ENCODE peak calls at places on chromosomes 7 and 10, in six cellular contexts. A is fibroblast of lung, L is mesendoderm, N is A549, Q is GM23248, X is DND-41. P is an unnamed sample.

GRCh38 chr10:124417846-124418725 is 637 bp downstream of the OAT start:
- DNase-seq in L (peak), A (peak), N (peak), X (no peak), Q (peak), P (no peak)

GRCh38 chr7:71419546-71420337 is 287.8 kb downstream of the GALNT17 start:
- DNase-seq in X (no peak), A (no peak), N (no peak), Q (no peak), L (no peak), P (no peak)

GRCh38 chr7:2560175-2560695 is 1.5 kb downstream of the IQCE start:
- DNase-seq in N (no peak), L (no peak), A (no peak), Q (peak), X (peak), P (no peak)

GRCh38 chr10:33260403-33261239 is 73.8 kb downstream of the NRP1 start:
- DNase-seq in L (no peak), N (peak), A (peak), X (no peak), Q (no peak), P (no peak)

GRCh38 chr10:119543814-119544642 is 1.5 kb upstream of the RGS10 start:
- DNase-seq in N (no peak), X (no peak), Q (peak), A (no peak), L (peak), P (no peak)

GRCh38 chr7:105298439-105298894 is 90.3 kb downstream of the SRPK2 start:
- DNase-seq in Q (no peak), N (no peak), A (no peak), L (no peak), X (peak), P (no peak)

GRCh38 chr7:135584362-135585353 is 26.9 kb downstream of the NUP205 start:
- DNase-seq in X (no peak), L (no peak), Q (peak), A (no peak), N (no peak), P (no peak)

GRCh38 chr10:12703813-12704212 is 297.7 kb downstream of the CCDC3 start:
- DNase-seq in X (no peak), A (peak), N (peak), Q (peak), L (no peak), P (no peak)

GRCh38 chr7:66758964-66759628 is 18.6 kb downstream of the RABGEF1 start:
- DNase-seq in Q (no peak), N (no peak), X (no peak), A (no peak), L (no peak), P (no peak)

GRCh38 chr10:102988404-102989314 is 70.6 kb downstream of the CNNM2 start:
- DNase-seq in L (no peak), N (peak), Q (no peak), A (peak), X (no peak), P (no peak)

GRCh38 chr10:73965890-73966768 is 31.8 kb upstream of the VCL start:
- DNase-seq in X (no peak), A (peak), N (peak), L (peak), Q (peak), P (no peak)

GRCh38 chr10:3889961-3890522 is 105.0 kb upstream of the KLF6 start:
- DNase-seq in N (peak), L (peak), Q (peak), X (no peak), A (no peak), P (no peak)

GRCh38 chr7:128209229-128210035 is 31.6 kb upstream of the LEP start:
- DNase-seq in L (peak), A (peak), Q (peak), X (peak), N (peak), P (peak)

GRCh38 chr7:155313082-155313481 is 15.4 kb downstream of the INSIG1 start:
- DNase-seq in N (no peak), A (no peak), X (no peak), Q (no peak), L (no peak), P (no peak)

GRCh38 chr10:33661580-33662269 is 327.3 kb upstream of the NRP1 start:
- DNase-seq in A (no peak), N (peak), X (no peak), L (peak), Q (peak), P (no peak)

GRCh38 chr7:30927040-30927439 is 15.4 kb downstream of the AQP1 start:
- DNase-seq in N (no peak), A (no peak), X (no peak), L (no peak), Q (no peak), P (no peak)

GRCh38 chr7:106568680-106569499 is 92.1 kb downstream of the CCDC71L start:
- DNase-seq in A (peak), X (peak), Q (peak), L (peak), N (peak), P (no peak)

GRCh38 chr10:132183046-132183445 is 3.7 kb upstream of the DPYSL4 start:
- DNase-seq in Q (no peak), A (no peak), L (no peak), N (no peak), X (no peak), P (no peak)

GRCh38 chr7:2926898-2927405 is 82.8 kb upstream of the GNA12 start:
- DNase-seq in A (no peak), Q (no peak), N (no peak), X (peak), L (no peak), P (no peak)

GRCh38 chr7:1511829-1512422 is 7.7 kb upstream of the INTS1 start:
- DNase-seq in A (no peak), L (no peak), N (no peak), X (no peak), Q (no peak), P (no peak)

GRCh38 chr10:4650572-4650971 is 175.4 kb upstream of the AKR1E2 start:
- DNase-seq in Q (peak), X (peak), A (peak), N (no peak), L (no peak), P (no peak)

GRCh38 chr7:91082854-91083495 is 181.3 kb upstream of the FZD1 start:
- DNase-seq in X (no peak), Q (peak), N (peak), A (peak), L (no peak), P (no peak)

GRCh38 chr7:13198036-13198435 is 510.6 kb downstream of the ARL4A start:
- DNase-seq in X (no peak), Q (no peak), A (no peak), N (no peak), L (no peak), P (no peak)

GRCh38 chr7:37536706-37537105 is 88.0 kb upstream of the ELMO1 start:
- DNase-seq in L (no peak), Q (no peak), A (no peak), X (no peak), N (no peak), P (no peak)

GRCh38 chr10:621981-622740 is 67.3 kb downstream of the DIP2C start:
- DNase-seq in N (no peak), Q (no peak), X (no peak), A (peak), L (no peak), P (no peak)

GRCh38 chr10:121326905-121327304 is 271.3 kb downstream of the FGFR2 start:
- DNase-seq in X (no peak), Q (no peak), N (no peak), A (no peak), L (peak), P (no peak)

GRCh38 chr10:131641231-131641630 is 259.6 kb upstream of the PPP2R2D start:
- DNase-seq in A (no peak), X (no peak), L (peak), Q (no peak), N (no peak), P (peak)

GRCh38 chr7:12864470-12865046 is 177.1 kb downstream of the ARL4A start:
- DNase-seq in N (no peak), Q (no peak), A (no peak), L (no peak), X (no peak), P (no peak)

GRCh38 chr10:69958232-69958902 is 94.3 kb upstream of the MACROH2A2 start:
- DNase-seq in Q (peak), X (peak), A (peak), L (peak), N (peak), P (no peak)

GRCh38 chr7:33589911-33590310 is 315.4 kb upstream of the BMPER start:
- DNase-seq in Q (no peak), L (no peak), N (no peak), A (no peak), X (no peak), P (no peak)

GRCh38 chr10:4069491-4069890 is 284.5 kb upstream of the KLF6 start:
- DNase-seq in A (no peak), N (no peak), Q (peak), X (no peak), L (peak), P (no peak)

GRCh38 chr7:99141756-99142726 is 1.9 kb downstream of the SMURF1 start:
- DNase-seq in A (peak), N (peak), L (peak), Q (peak), X (peak), P (no peak)

GRCh38 chr7:2010551-2011265 is 222.0 kb downstream of the MAD1L1 start:
- DNase-seq in Q (no peak), A (no peak), N (no peak), X (no peak), L (no peak), P (no peak)

GRCh38 chr10:106919798-106920382 is 244.6 kb downstream of the SORCS1 start:
- DNase-seq in L (peak), Q (no peak), X (no peak), A (no peak), N (no peak), P (peak)

GRCh38 chr10:3886191-3886590 is 101.2 kb upstream of the KLF6 start:
- DNase-seq in A (peak), Q (peak), N (peak), L (peak), X (no peak), P (no peak)

GRCh38 chr10:3820255-3820654 is 35.2 kb upstream of the KLF6 start:
- DNase-seq in X (no peak), A (no peak), Q (peak), L (no peak), N (no peak), P (no peak)

DNA sequence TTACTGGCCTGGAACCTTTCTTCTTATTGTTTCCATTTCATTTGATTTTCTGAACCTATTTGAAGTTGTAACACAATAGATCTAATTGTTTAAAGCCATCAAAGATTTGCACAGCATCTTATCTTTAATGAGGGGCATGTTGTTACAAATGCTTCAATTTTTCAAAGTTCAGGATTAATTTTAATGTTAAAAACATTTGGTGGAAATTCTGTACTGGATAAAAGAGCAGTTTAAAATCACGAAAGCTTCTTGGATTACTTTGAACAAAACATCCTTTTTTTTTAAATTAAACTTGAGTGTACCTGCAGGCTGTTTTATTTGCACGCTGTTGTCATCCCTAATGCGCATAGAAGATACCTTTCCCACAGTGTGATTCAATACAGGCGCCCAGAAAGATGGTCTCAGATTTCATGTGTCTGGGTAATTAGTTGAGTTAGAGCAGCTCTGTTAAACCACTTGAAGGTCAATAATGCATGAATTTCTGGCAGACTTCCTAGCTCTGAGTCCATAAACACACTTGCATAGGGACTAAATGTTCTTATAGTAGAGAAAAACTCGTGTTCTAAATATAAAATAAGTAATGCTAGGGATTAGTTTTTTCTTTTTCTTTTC is 29.3 kb upstream of the DDX50 start:
- DNase-seq in L (peak), A (peak), X (no peak), N (no peak), Q (peak), P (no peak)
- H3K4me2 ChIP-seq in L (no peak), A (no peak), X (no peak), N (no peak), Q (no peak), P (no peak)

GRCh38 chr7:43509906-43510305 is 73.0 kb upstream of the STK17A start:
- DNase-seq in X (no peak), L (no peak), Q (no peak), N (no peak), A (no peak), P (no peak)

GRCh38 chr7:43511769-43512515 is 71.0 kb upstream of the STK17A start:
- DNase-seq in A (no peak), Q (no peak), X (no peak), N (no peak), L (no peak), P (no peak)

GRCh38 chr7:43516581-43517342 is 66.1 kb upstream of the STK17A start:
- DNase-seq in Q (no peak), X (peak), L (no peak), N (no peak), A (peak), P (peak)

GRCh38 chr7:43511029-43511428 is 71.9 kb upstream of the STK17A start:
- DNase-seq in N (peak), X (no peak), A (no peak), L (peak), Q (no peak), P (no peak)

GRCh38 chr7:43513236-43513635 is 69.7 kb upstream of the STK17A start:
- DNase-seq in L (no peak), X (peak), Q (no peak), N (no peak), A (no peak), P (no peak)
- H3K4me2 ChIP-seq in L (no peak), X (peak), Q (no peak), N (no peak), A (no peak), P (no peak)

GRCh38 chr10:129468187-129468586 is 1.1 kb downstream of the MGMT start:
- DNase-seq in X (peak), Q (no peak), A (no peak), N (no peak), L (no peak), P (no peak)
- H3K4me2 ChIP-seq in X (peak), Q (peak), A (peak), N (no peak), L (no peak), P (peak)

GRCh38 chr10:71297343-71297742 is 21.7 kb upstream of the SLC29A3 start:
- DNase-seq in Q (no peak), X (no peak), A (no peak), L (no peak), N (no peak), P (no peak)

GRCh38 chr10:71301371-71301916 is 17.6 kb upstream of the SLC29A3 start:
- DNase-seq in N (no peak), A (no peak), X (no peak), L (no peak), Q (no peak), P (no peak)

GRCh38 chr10:71296086-71296485 is 23.0 kb upstream of the SLC29A3 start:
- DNase-seq in Q (no peak), A (no peak), X (no peak), L (no peak), N (no peak), P (no peak)

GRCh38 chr10:71300555-71301370 is 18.3 kb upstream of the SLC29A3 start:
- DNase-seq in L (no peak), N (no peak), Q (no peak), A (no peak), X (no peak), P (no peak)

GRCh38 chr10:71299071-71299759 is 19.8 kb upstream of the SLC29A3 start:
- DNase-seq in N (no peak), X (peak), A (no peak), L (no peak), Q (no peak), P (no peak)
- H3K4me2 ChIP-seq in N (no peak), X (no peak), A (no peak), L (no peak), Q (no peak), P (no peak)

GRCh38 chr10:67978749-67979148 is 94.3 kb downstream of the SIRT1 start:
- DNase-seq in X (no peak), N (no peak), L (no peak), Q (peak), A (no peak), P (no peak)
- H3K4me2 ChIP-seq in X (no peak), N (no peak), L (no peak), Q (no peak), A (no peak), P (no peak)

GRCh38 chr10:104581884-104582603 is 59.0 kb upstream of the SORCS3 start:
- DNase-seq in Q (peak), L (no peak), A (peak), X (no peak), N (peak), P (no peak)

GRCh38 chr10:104582604-104582951 is 58.5 kb upstream of the SORCS3 start:
- DNase-seq in N (no peak), A (no peak), Q (no peak), X (no peak), L (peak), P (no peak)

GRCh38 chr10:104577861-104578480 is 63.1 kb upstream of the SORCS3 start:
- DNase-seq in Q (no peak), N (no peak), L (peak), X (no peak), A (peak), P (no peak)

GRCh38 chr10:104580774-104581675 is 60.1 kb upstream of the SORCS3 start:
- DNase-seq in Q (peak), A (peak), N (peak), L (peak), X (peak), P (peak)

GRCh38 chr10:104580321-104580720 is 60.8 kb upstream of the SORCS3 start:
- DNase-seq in Q (peak), A (peak), X (no peak), L (no peak), N (no peak), P (no peak)
- H3K4me2 ChIP-seq in Q (peak), A (peak), X (no peak), L (no peak), N (peak), P (no peak)

GRCh38 chr7:121083790-121084251 is 95.3 kb downstream of the CPED1 start:
- DNase-seq in X (no peak), A (peak), L (no peak), N (no peak), Q (peak), P (no peak)

GRCh38 chr7:121083138-121083789 is 94.8 kb downstream of the CPED1 start:
- DNase-seq in X (no peak), N (no peak), Q (peak), L (no peak), A (peak), P (no peak)

GRCh38 chr7:121081327-121081936 is 92.9 kb downstream of the CPED1 start:
- DNase-seq in L (peak), X (no peak), N (peak), A (peak), Q (peak), P (peak)

GRCh38 chr7:121080913-121081326 is 92.4 kb downstream of the CPED1 start:
- DNase-seq in N (no peak), A (no peak), L (no peak), X (no peak), Q (no peak), P (no peak)

GRCh38 chr7:121082400-121083101 is 94.0 kb downstream of the CPED1 start:
- DNase-seq in L (no peak), X (no peak), A (no peak), Q (no peak), N (no peak), P (no peak)
- H3K4me2 ChIP-seq in L (no peak), X (no peak), A (peak), Q (peak), N (no peak), P (no peak)

GRCh38 chr7:69754476-69754875 is 156.2 kb downstream of the AUTS2 start:
- DNase-seq in Q (no peak), N (no peak), A (no peak), L (no peak), X (no peak), P (no peak)
- H3K4me2 ChIP-seq in Q (no peak), N (no peak), A (no peak), L (no peak), X (no peak), P (no peak)

P was measured in GM12878.